ENCODE peak calls at places on chromosomes 13 and 19, in eight cellular contexts. One of them, this sample, is unnamed.

GRCh38 chr19:16258440-16258903 is 60.8 kb downstream of the AP1M1 start:
- DNase-seq in GM23248: no peak
- DNase-seq in endothelial cell of umbilical vein: peak; percentile 94
- DNase-seq in fibroblast of lung: no peak
- DNase-seq in colonic mucosa: peak; percentile 41
- DNase-seq in trophoblast cell: no peak
- DNase-seq in GM12878: no peak
- DNase-seq in mesendoderm: no peak
- DNase-seq in this sample: no peak

GRCh38 chr13:99446242-99446641 is 55.0 kb upstream of the TM9SF2 start:
- DNase-seq in GM23248: no peak
- DNase-seq in endothelial cell of umbilical vein: no peak
- DNase-seq in fibroblast of lung: no peak
- DNase-seq in colonic mucosa: no peak
- DNase-seq in trophoblast cell: no peak
- DNase-seq in GM12878: no peak
- DNase-seq in mesendoderm: peak; percentile 73
- DNase-seq in this sample: no peak

GRCh38 chr13:48853381-48854102 is 122.2 kb upstream of the FNDC3A start:
- DNase-seq in GM23248: peak; percentile 20
- DNase-seq in endothelial cell of umbilical vein: peak; percentile 91
- DNase-seq in fibroblast of lung: peak; percentile 24
- DNase-seq in colonic mucosa: no peak
- DNase-seq in trophoblast cell: no peak
- DNase-seq in GM12878: no peak
- DNase-seq in mesendoderm: no peak
- DNase-seq in this sample: peak; percentile 10

GRCh38 chr13:65656740-65657329 is 1573.3 kb downstream of the PCDH9 start:
- DNase-seq in GM23248: peak; percentile 6
- DNase-seq in endothelial cell of umbilical vein: peak; percentile 30
- DNase-seq in fibroblast of lung: peak; percentile 12
- DNase-seq in colonic mucosa: no peak
- DNase-seq in trophoblast cell: no peak
- DNase-seq in GM12878: no peak
- DNase-seq in mesendoderm: no peak
- DNase-seq in this sample: peak; percentile 3

GRCh38 chr13:64688893-64689677 is 2541.1 kb downstream of the PCDH9 start:
- DNase-seq in GM23248: peak; percentile 52
- DNase-seq in endothelial cell of umbilical vein: no peak
- DNase-seq in fibroblast of lung: peak; percentile 42
- DNase-seq in colonic mucosa: no peak
- DNase-seq in trophoblast cell: no peak
- DNase-seq in GM12878: no peak
- DNase-seq in mesendoderm: no peak
- DNase-seq in this sample: peak; percentile 43

GRCh38 chr13:39895254-39895653 is 239.8 kb downstream of the COG6 start:
- DNase-seq in GM23248: no peak
- DNase-seq in endothelial cell of umbilical vein: peak; percentile 93
- DNase-seq in fibroblast of lung: peak; percentile 52
- DNase-seq in colonic mucosa: no peak
- DNase-seq in trophoblast cell: no peak
- DNase-seq in GM12878: no peak
- DNase-seq in mesendoderm: no peak
- DNase-seq in this sample: peak; percentile 38

GRCh38 chr13:105220886-105221285 is 1314.6 kb downstream of the EFNB2 start:
- DNase-seq in GM23248: no peak
- DNase-seq in endothelial cell of umbilical vein: no peak
- DNase-seq in fibroblast of lung: peak; percentile 72
- DNase-seq in colonic mucosa: no peak
- DNase-seq in trophoblast cell: no peak
- DNase-seq in GM12878: no peak
- DNase-seq in mesendoderm: peak; percentile 6
- DNase-seq in this sample: peak; percentile 57

GRCh38 chr19:49272204-49272603 is 52.8 kb downstream of the SLC6A16 start:
- DNase-seq in GM23248: peak; percentile 53
- DNase-seq in endothelial cell of umbilical vein: no peak
- DNase-seq in fibroblast of lung: peak; percentile 80
- DNase-seq in colonic mucosa: no peak
- DNase-seq in trophoblast cell: no peak
- DNase-seq in GM12878: no peak
- DNase-seq in mesendoderm: no peak
- DNase-seq in this sample: peak; percentile 74

GRCh38 chr19:46840157-46840942 is 10.3 kb downstream of the AP2S1 start:
- DNase-seq in GM23248: peak; percentile 76
- DNase-seq in endothelial cell of umbilical vein: peak; percentile 64
- DNase-seq in fibroblast of lung: peak; percentile 51
- DNase-seq in colonic mucosa: no peak
- DNase-seq in trophoblast cell: no peak
- DNase-seq in GM12878: no peak
- DNase-seq in mesendoderm: peak; percentile 91
- DNase-seq in this sample: no peak

GRCh38 chr19:22263121-22263520 is 23.1 kb upstream of the ZNF729 start:
- DNase-seq in GM23248: no peak
- DNase-seq in endothelial cell of umbilical vein: no peak
- DNase-seq in fibroblast of lung: no peak
- DNase-seq in colonic mucosa: no peak
- DNase-seq in trophoblast cell: no peak
- DNase-seq in GM12878: no peak
- DNase-seq in mesendoderm: no peak
- DNase-seq in this sample: no peak

GRCh38 chr19:35207391-35207871 is 21.1 kb downstream of the FAM187B start:
- DNase-seq in GM23248: no peak
- DNase-seq in endothelial cell of umbilical vein: no peak
- DNase-seq in fibroblast of lung: no peak
- DNase-seq in colonic mucosa: peak; percentile 4
- DNase-seq in trophoblast cell: no peak
- DNase-seq in GM12878: no peak
- DNase-seq in mesendoderm: no peak
- DNase-seq in this sample: no peak

GRCh38 chr19:1470864-1471513 is 8.0 kb downstream of the C19orf25 start:
- DNase-seq in GM23248: peak; percentile 59
- DNase-seq in endothelial cell of umbilical vein: no peak
- DNase-seq in fibroblast of lung: no peak
- DNase-seq in colonic mucosa: no peak
- DNase-seq in trophoblast cell: no peak
- DNase-seq in GM12878: no peak
- DNase-seq in mesendoderm: peak; percentile 66
- DNase-seq in this sample: no peak

GRCh38 chr19:48121909-48122371 is 11.3 kb upstream of the PLA2G4C start:
- DNase-seq in GM23248: no peak
- DNase-seq in endothelial cell of umbilical vein: peak; percentile 99
- DNase-seq in fibroblast of lung: no peak
- DNase-seq in colonic mucosa: no peak
- DNase-seq in trophoblast cell: no peak
- DNase-seq in GM12878: peak; percentile 13
- DNase-seq in mesendoderm: no peak
- DNase-seq in this sample: no peak

GRCh38 chr13:112670864-112671263 is 19.0 kb upstream of the ATP11A start:
- DNase-seq in GM23248: no peak
- DNase-seq in endothelial cell of umbilical vein: no peak
- DNase-seq in fibroblast of lung: no peak
- DNase-seq in colonic mucosa: no peak
- DNase-seq in trophoblast cell: no peak
- DNase-seq in GM12878: no peak
- DNase-seq in mesendoderm: no peak
- DNase-seq in this sample: no peak

GRCh38 chr19:34806976-34807860 is 34.2 kb upstream of the ZNF599 start:
- DNase-seq in GM23248: no peak
- DNase-seq in endothelial cell of umbilical vein: no peak
- DNase-seq in fibroblast of lung: no peak
- DNase-seq in colonic mucosa: no peak
- DNase-seq in trophoblast cell: no peak
- DNase-seq in GM12878: no peak
- DNase-seq in mesendoderm: no peak
- DNase-seq in this sample: no peak

GRCh38 chr13:41859555-41859954 is 101.4 kb downstream of the VWA8 start:
- DNase-seq in GM23248: no peak
- DNase-seq in endothelial cell of umbilical vein: no peak
- DNase-seq in fibroblast of lung: no peak
- DNase-seq in colonic mucosa: no peak
- DNase-seq in trophoblast cell: no peak
- DNase-seq in GM12878: no peak
- DNase-seq in mesendoderm: no peak
- DNase-seq in this sample: no peak

GRCh38 chr13:26517931-26518330 is 39.6 kb upstream of the WASF3 start:
- DNase-seq in GM23248: no peak
- DNase-seq in endothelial cell of umbilical vein: no peak
- DNase-seq in fibroblast of lung: no peak
- DNase-seq in colonic mucosa: no peak
- DNase-seq in trophoblast cell: no peak
- DNase-seq in GM12878: no peak
- DNase-seq in mesendoderm: no peak
- DNase-seq in this sample: no peak

GRCh38 chr13:24184265-24184841 is 23.8 kb downstream of the SPATA13 start:
- DNase-seq in GM23248: no peak
- DNase-seq in endothelial cell of umbilical vein: no peak
- DNase-seq in fibroblast of lung: no peak
- DNase-seq in colonic mucosa: peak; percentile 45
- DNase-seq in trophoblast cell: no peak
- DNase-seq in GM12878: no peak
- DNase-seq in mesendoderm: no peak
- DNase-seq in this sample: no peak
- H3K9ac ChIP-seq in GM23248: no peak overlapping the region
- H3K9ac ChIP-seq in endothelial cell of umbilical vein: no peak overlapping the region
- H3K9ac ChIP-seq in fibroblast of lung: no peak overlapping the region
- H3K9ac ChIP-seq in colonic mucosa: peak overlapping the region; percentile 68
- H3K9ac ChIP-seq in trophoblast cell: no peak overlapping the region
- H3K9ac ChIP-seq in GM12878: no peak overlapping the region
- H3K9ac ChIP-seq in mesendoderm: no peak overlapping the region
- H3K9ac ChIP-seq in this sample: no peak overlapping the region

GRCh38 chr13:114065141-114065925 is 67.1 kb downstream of the RASA3 start:
- DNase-seq in GM23248: peak; percentile 99
- DNase-seq in endothelial cell of umbilical vein: peak; percentile 96
- DNase-seq in fibroblast of lung: peak; percentile 99
- DNase-seq in colonic mucosa: peak; percentile 68
- DNase-seq in trophoblast cell: peak; percentile 74
- DNase-seq in GM12878: no peak
- DNase-seq in mesendoderm: peak; percentile 95
- DNase-seq in this sample: peak; percentile 97

GRCh38 chr13:114066956-114067355 is 65.5 kb downstream of the RASA3 start:
- DNase-seq in GM23248: no peak
- DNase-seq in endothelial cell of umbilical vein: no peak
- DNase-seq in fibroblast of lung: no peak
- DNase-seq in colonic mucosa: no peak
- DNase-seq in trophoblast cell: no peak
- DNase-seq in GM12878: no peak
- DNase-seq in mesendoderm: no peak
- DNase-seq in this sample: no peak

GRCh38 chr13:114067381-114067885 is 65.0 kb downstream of the RASA3 start:
- DNase-seq in GM23248: peak; percentile 85
- DNase-seq in endothelial cell of umbilical vein: no peak
- DNase-seq in fibroblast of lung: peak; percentile 64
- DNase-seq in colonic mucosa: no peak
- DNase-seq in trophoblast cell: no peak
- DNase-seq in GM12878: peak; percentile 87
- DNase-seq in mesendoderm: no peak
- DNase-seq in this sample: peak; percentile 53

GRCh38 chr13:114064516-114065140 is 67.8 kb downstream of the RASA3 start:
- DNase-seq in GM23248: peak; percentile 66
- DNase-seq in endothelial cell of umbilical vein: peak; percentile 41
- DNase-seq in fibroblast of lung: peak; percentile 35
- DNase-seq in colonic mucosa: no peak
- DNase-seq in trophoblast cell: peak; percentile 33
- DNase-seq in GM12878: no peak
- DNase-seq in mesendoderm: no peak
- DNase-seq in this sample: no peak

DNA sequence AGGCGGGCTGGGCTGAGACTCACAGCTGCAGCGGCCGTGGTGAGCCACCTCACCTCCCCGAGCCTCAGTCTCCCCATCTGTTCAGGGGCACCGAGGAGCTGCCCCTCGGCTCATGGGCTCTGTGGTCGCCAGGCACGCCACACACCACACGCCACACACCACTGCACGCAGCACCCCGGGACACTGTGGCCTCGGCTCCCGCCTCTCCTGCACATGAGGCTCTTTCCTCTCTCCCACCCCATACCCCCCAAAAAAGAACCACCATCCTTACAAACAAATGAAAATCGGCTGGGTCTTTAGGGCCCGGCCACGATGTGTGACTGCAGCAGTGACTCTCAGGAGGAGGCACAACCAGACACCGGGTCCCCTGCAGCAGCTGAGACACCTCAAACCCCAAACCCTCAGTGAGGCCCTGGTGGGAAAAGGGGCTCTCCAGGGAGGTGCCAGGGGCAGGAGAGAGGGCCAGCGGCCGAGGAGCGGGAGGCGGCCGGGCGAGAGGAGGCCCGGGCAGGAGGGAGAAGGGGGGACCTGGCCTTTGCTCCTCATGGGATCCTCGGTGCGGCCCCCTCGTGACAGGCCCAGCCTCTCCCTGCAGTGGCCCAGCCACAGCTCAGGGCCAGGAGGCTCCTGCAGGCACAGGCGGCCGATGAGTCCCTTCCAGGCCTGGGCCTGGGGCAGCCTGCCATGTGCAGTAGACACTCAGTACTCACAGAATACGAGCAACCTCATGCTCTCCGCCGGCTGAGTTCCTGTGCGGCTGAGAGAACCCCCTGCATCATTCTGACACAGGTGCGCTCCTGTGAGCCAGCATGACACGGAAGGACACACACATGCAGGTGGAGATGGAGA is 66.3 kb downstream of the RASA3 start:
- DNase-seq in GM23248: peak; percentile 51
- DNase-seq in endothelial cell of umbilical vein: no peak
- DNase-seq in fibroblast of lung: no peak
- DNase-seq in colonic mucosa: no peak
- DNase-seq in trophoblast cell: no peak
- DNase-seq in GM12878: no peak
- DNase-seq in mesendoderm: no peak
- DNase-seq in this sample: no peak
- H3K4me1 ChIP-seq in GM23248: peaks cover 63% of the 10 kb centered on the region
- H3K4me1 ChIP-seq in endothelial cell of umbilical vein: peaks cover 51% of the 10 kb centered on the region
- H3K4me1 ChIP-seq in fibroblast of lung: peaks cover 57% of the 10 kb centered on the region
- H3K4me1 ChIP-seq in colonic mucosa: peaks cover 14% of the 10 kb centered on the region
- H3K4me1 ChIP-seq in trophoblast cell: peaks cover 23% of the 10 kb centered on the region
- H3K4me1 ChIP-seq in GM12878: peaks cover 50% of the 10 kb centered on the region
- H3K4me1 ChIP-seq in mesendoderm: peaks cover 9% of the 10 kb centered on the region
- H3K4me1 ChIP-seq in this sample: peaks cover 60% of the 10 kb centered on the region

DNA sequence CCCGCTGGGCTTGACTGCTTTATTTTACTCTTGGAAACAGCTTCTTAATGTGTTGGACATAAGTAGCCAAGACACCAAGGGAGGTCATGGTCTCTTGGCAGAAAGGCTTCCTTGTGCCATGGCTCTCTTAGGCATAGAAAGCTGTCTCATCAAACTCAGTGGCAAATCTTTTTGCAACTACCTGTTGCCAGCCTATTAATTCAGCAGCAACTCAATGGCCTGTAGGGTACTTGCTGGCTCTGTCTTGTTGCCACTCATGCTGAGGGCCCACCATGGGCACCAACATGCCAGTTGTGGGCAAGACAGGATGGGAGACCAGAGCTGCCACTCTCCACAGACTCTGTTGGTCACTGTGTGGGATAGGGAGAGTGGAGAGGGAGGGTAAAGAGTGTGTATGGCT is 1209.4 kb downstream of the UQCRFS1 start:
- DNase-seq in GM23248: no peak
- DNase-seq in endothelial cell of umbilical vein: no peak
- DNase-seq in fibroblast of lung: no peak
- DNase-seq in colonic mucosa: no peak
- DNase-seq in trophoblast cell: no peak
- DNase-seq in GM12878: no peak
- DNase-seq in mesendoderm: no peak
- DNase-seq in this sample: no peak
- H3K9ac ChIP-seq in GM23248: no peak overlapping the region
- H3K9ac ChIP-seq in endothelial cell of umbilical vein: no peak overlapping the region
- H3K9ac ChIP-seq in fibroblast of lung: no peak overlapping the region
- H3K9ac ChIP-seq in colonic mucosa: no peak overlapping the region
- H3K9ac ChIP-seq in trophoblast cell: no peak overlapping the region
- H3K9ac ChIP-seq in GM12878: no peak overlapping the region
- H3K9ac ChIP-seq in mesendoderm: no peak overlapping the region
- H3K9ac ChIP-seq in this sample: no peak overlapping the region

GRCh38 chr13:51636349-51636890 is 52.2 kb downstream of the WDFY2 start:
- DNase-seq in GM23248: no peak
- DNase-seq in endothelial cell of umbilical vein: peak; percentile 26
- DNase-seq in fibroblast of lung: no peak
- DNase-seq in colonic mucosa: no peak
- DNase-seq in trophoblast cell: no peak
- DNase-seq in GM12878: no peak
- DNase-seq in mesendoderm: no peak
- DNase-seq in this sample: no peak
- H3K4me1 ChIP-seq in GM23248: peaks cover 58% of the 10 kb centered on the region
- H3K4me1 ChIP-seq in endothelial cell of umbilical vein: no peaks in the 10 kb centered on the region
- H3K4me1 ChIP-seq in fibroblast of lung: peaks cover 6% of the 10 kb centered on the region
- H3K4me1 ChIP-seq in colonic mucosa: no peaks in the 10 kb centered on the region
- H3K4me1 ChIP-seq in trophoblast cell: peaks cover 7% of the 10 kb centered on the region
- H3K4me1 ChIP-seq in GM12878: peaks cover 4% of the 10 kb centered on the region
- H3K4me1 ChIP-seq in mesendoderm: peaks cover 2% of the 10 kb centered on the region
- H3K4me1 ChIP-seq in this sample: peaks cover 36% of the 10 kb centered on the region

This sample was measured in astrocyte.